ENCODE peak calls at places on chromosomes 4 and X, in seven cellular contexts. R, X, N, U, J, Z and E are unnamed samples.
A peak's percentile ranks its signal among the peaks of the same experiment; 100 is the strongest.

GRCh38 chr4:152951348-152951747 is 15.2 kb downstream of the FHDC1 start:
- DNase-seq in R (no peak), X (no peak), N (peak; percentile 61), U (no peak), J (no peak), Z (peak; percentile 73), E (no peak)

GRCh38 chrX:32483534-32484136 is 727.7 kb downstream of the DMD start:
- DNase-seq in R (no peak), X (no peak), N (no peak), U (no peak), J (no peak), Z (peak; percentile 7), E (no peak)

GRCh38 chr4:156623376-156623775 is 348.2 kb downstream of the PDGFC start:
- DNase-seq in R (no peak), X (no peak), N (no peak), U (no peak), J (no peak), Z (no peak), E (no peak)

GRCh38 chrX:96102997-96103396 is 581.6 kb upstream of the DIAPH2 start:
- DNase-seq in R (no peak), X (no peak), N (no peak), U (no peak), J (no peak), Z (no peak), E (no peak)

GRCh38 chr4:186021461-186022167 is 47.3 kb upstream of the TLR3 start:
- DNase-seq in R (peak; percentile 63), X (peak; percentile 68), N (peak; percentile 20), U (peak; percentile 29), J (peak; percentile 77), Z (peak; percentile 78), E (peak; percentile 18)

GRCh38 chrX:111504941-111505340 is 6.5 kb upstream of the SERTM2 start:
- DNase-seq in R (no peak), X (no peak), N (no peak), U (no peak), J (no peak), Z (no peak), E (no peak)

GRCh38 chrX:17007134-17007768 is 60.8 kb downstream of the REPS2 start:
- DNase-seq in R (no peak), X (peak; percentile 42), N (no peak), U (peak; percentile 0), J (no peak), Z (peak; percentile 76), E (no peak)

GRCh38 chr4:9704551-9705332 is 76.7 kb upstream of the DRD5 start:
- DNase-seq in R (no peak), X (peak; percentile 52), N (no peak), U (no peak), J (no peak), Z (peak; percentile 17), E (no peak)

GRCh38 chrX:101079223-101079622 is 544 bp downstream of the TMEM35A start:
- DNase-seq in R (no peak), X (no peak), N (peak; percentile 32), U (peak; percentile 13), J (peak; percentile 43), Z (no peak), E (no peak)

GRCh38 chr4:71026086-71026485 is 32.6 kb downstream of the DCK start:
- DNase-seq in R (no peak), X (no peak), N (peak; percentile 90), U (peak; percentile 87), J (no peak), Z (no peak), E (no peak)

GRCh38 chrX:34900691-34901090 is 41.9 kb upstream of the FAM47B start:
- DNase-seq in R (no peak), X (no peak), N (peak; percentile 15), U (no peak), J (no peak), Z (no peak), E (no peak)

GRCh38 chr4:125432078-125432477 is 117.3 kb downstream of the FAT4 start:
- DNase-seq in R (peak; percentile 24), X (peak; percentile 76), N (peak; percentile 20), U (peak; percentile 66), J (no peak), Z (peak; percentile 88), E (no peak)

GRCh38 chrX:67480789-67481188 is 63.0 kb upstream of the AR start:
- DNase-seq in R (no peak), X (no peak), N (no peak), U (no peak), J (no peak), Z (no peak), E (no peak)

GRCh38 chrX:39253551-39253950 is 452.3 kb downstream of the MID1IP1 start:
- DNase-seq in R (no peak), X (no peak), N (no peak), U (peak; percentile 17), J (no peak), Z (no peak), E (peak; percentile 54)

GRCh38 chrX:38335382-38335781 is 8.1 kb upstream of the RPGR start:
- DNase-seq in R (no peak), X (no peak), N (no peak), U (no peak), J (no peak), Z (no peak), E (no peak)

GRCh38 chr4:151276787-151277557 is at the start of gene PRSS48:
- DNase-seq in R (peak; percentile 62), X (peak; percentile 93), N (peak; percentile 32), U (peak; percentile 55), J (peak; percentile 94), Z (peak; percentile 95), E (peak; percentile 33)

GRCh38 chr4:145735330-145735638 is 55.3 kb downstream of the C4orf51 start:
- DNase-seq in R (no peak), X (no peak), N (peak; percentile 96), U (peak; percentile 91), J (no peak), Z (peak; percentile 98), E (peak; percentile 88)

GRCh38 chr4:123064390-123064789 is 142.0 kb upstream of the NUDT6 start:
- DNase-seq in R (no peak), X (no peak), N (peak; percentile 11), U (no peak), J (no peak), Z (no peak), E (peak; percentile 11)

GRCh38 chr4:20305976-20306375 is 54.3 kb downstream of the SLIT2 start:
- DNase-seq in R (no peak), X (no peak), N (peak; percentile 59), U (peak; percentile 23), J (no peak), Z (no peak), E (peak; percentile 35)

GRCh38 chr4:187606581-187606980 is 389.0 kb upstream of the ZFP42 start:
- DNase-seq in R (peak; percentile 44), X (peak; percentile 63), N (peak; percentile 69), U (peak; percentile 63), J (peak; percentile 56), Z (peak; percentile 77), E (peak; percentile 20)

GRCh38 chr4:26061248-26061986 is 147.4 kb downstream of the SMIM20 start:
- DNase-seq in R (no peak), X (peak; percentile 72), N (peak; percentile 60), U (peak; percentile 59), J (peak; percentile 53), Z (peak; percentile 77), E (peak; percentile 63)

GRCh38 chrX:54807524-54808108 is at the start of gene MAGED2:
- DNase-seq in R (peak; percentile 6), X (peak; percentile 42), N (peak; percentile 16), U (peak; percentile 57), J (no peak), Z (peak; percentile 26), E (no peak)

GRCh38 chr4:78734451-78735003 is 41.6 kb upstream of the BMP2K start:
- DNase-seq in R (no peak), X (no peak), N (no peak), U (no peak), J (no peak), Z (no peak), E (peak; percentile 11)

GRCh38 chrX:37871626-37872302 is 24.4 kb upstream of the DYNLT3 start:
- DNase-seq in R (no peak), X (no peak), N (peak; percentile 93), U (peak; percentile 87), J (no peak), Z (peak; percentile 39), E (peak; percentile 23)

GRCh38 chr4:42074294-42074693 is 78.2 kb downstream of the BEND4 start:
- DNase-seq in R (no peak), X (no peak), N (peak; percentile 9), U (peak; percentile 6), J (no peak), Z (no peak), E (no peak)

GRCh38 chrX:2521927-2522386 is 21.2 kb upstream of the DHRSX start:
- DNase-seq in R (no peak), X (no peak), N (no peak), U (no peak), J (no peak), Z (no peak), E (no peak)

GRCh38 chrX:2516612-2517011 is 15.8 kb upstream of the DHRSX start:
- DNase-seq in R (no peak), X (no peak), N (no peak), U (no peak), J (no peak), Z (no peak), E (no peak)

GRCh38 chrX:2520539-2520938 is 19.8 kb upstream of the DHRSX start:
- DNase-seq in R (no peak), X (no peak), N (no peak), U (no peak), J (no peak), Z (no peak), E (no peak)

GRCh38 chrX:2523911-2524310 is 23.1 kb upstream of the DHRSX start:
- DNase-seq in R (no peak), X (peak; percentile 52), N (no peak), U (no peak), J (no peak), Z (no peak), E (no peak)

GRCh38 chrX:2521092-2521926 is 20.5 kb upstream of the DHRSX start:
- DNase-seq in R (no peak), X (no peak), N (no peak), U (no peak), J (no peak), Z (peak; percentile 44), E (peak; percentile 18)
- H2BK120ac ChIP-seq in R (no peak overlapping the region), X (no peak overlapping the region), N (no peak overlapping the region), U (no peak overlapping the region), J (no peak overlapping the region), Z (no peak overlapping the region), E (no peak overlapping the region)

GRCh38 chr4:2735869-2736268 is 20.3 kb downstream of the TNIP2 start:
- DNase-seq in R (no peak), X (no peak), N (no peak), U (no peak), J (no peak), Z (no peak), E (no peak)
- H2BK5ac ChIP-seq in R (no peak overlapping the region), X (no peak overlapping the region), N (no peak overlapping the region), U (no peak overlapping the region), J (no peak overlapping the region), Z (no peak overlapping the region), E (no peak overlapping the region)

GRCh38 chr4:7788687-7789425 is 150.8 kb downstream of the AFAP1 start:
- DNase-seq in R (no peak), X (no peak), N (no peak), U (peak; percentile 32), J (no peak), Z (no peak), E (no peak)
- H2AK5ac ChIP-seq in R (no peak overlapping the region), X (no peak overlapping the region), N (no peak overlapping the region), U (no peak overlapping the region), J (no peak overlapping the region), Z (no peak overlapping the region), E (no peak overlapping the region)

DNA sequence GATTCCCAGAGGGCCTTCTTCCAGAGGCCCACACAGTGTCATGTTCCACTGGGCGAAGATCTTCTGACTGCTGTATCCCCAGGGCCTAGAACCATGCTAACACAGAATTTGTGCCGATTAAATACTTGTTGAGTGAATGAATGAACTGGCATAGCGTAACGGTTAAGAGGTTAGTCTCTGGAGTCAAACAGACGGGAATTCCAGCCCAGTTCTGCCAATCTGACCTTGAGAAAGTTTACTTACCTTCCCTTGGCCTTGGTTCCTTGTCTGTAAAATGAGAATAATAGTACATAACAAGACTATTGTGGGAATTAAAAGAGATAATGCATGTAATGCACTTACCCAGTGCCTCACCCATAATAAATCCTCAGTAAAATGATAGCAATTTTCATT is 58.3 kb upstream of the PLAC1 start:
- DNase-seq in R (no peak), X (no peak), N (no peak), U (no peak), J (no peak), Z (no peak), E (no peak)
- H2BK120ac ChIP-seq in R (no peak overlapping the region), X (no peak overlapping the region), N (no peak overlapping the region), U (no peak overlapping the region), J (no peak overlapping the region), Z (no peak overlapping the region), E (no peak overlapping the region)